ENCODE peak calls at places on chromosomes 3 and 15, in four cellular contexts. H is NB4, A is tibial nerve, N is upper lobe of left lung. E is an unnamed sample.

GRCh38 chr3:207973-208372 is 11.4 kb downstream of the CHL1 start:
- DNase-seq in A (no peak), H (no peak), N (no peak), E (no peak)

GRCh38 chr3:102174832-102175374 is 259.9 kb upstream of the ZPLD1 start:
- DNase-seq in A (no peak), N (no peak), H (no peak), E (no peak)

GRCh38 chr15:31352911-31353811 is 26.5 kb downstream of the KLF13 start:
- DNase-seq in A (peak; percentile 76), N (no peak), H (peak; percentile 92), E (peak; percentile 92)

GRCh38 chr3:197028711-197029510 is 706 bp downstream of the MELTF start:
- DNase-seq in H (no peak), N (peak; percentile 85), A (no peak), E (no peak)

GRCh38 chr3:57434041-57434440 is 110.1 kb downstream of the DNAH12 start:
- DNase-seq in N (no peak), A (no peak), H (peak; percentile 10), E (no peak)

GRCh38 chr3:184582583-184582982 is 21.0 kb downstream of the EPHB3 start:
- DNase-seq in A (no peak), N (no peak), H (no peak), E (peak; percentile 68)

GRCh38 chr3:21920431-21920830 is 169.4 kb upstream of the ZNF385D start:
- DNase-seq in A (no peak), N (no peak), H (no peak), E (no peak)

GRCh38 chr3:161388860-161389259 is 17.5 kb upstream of the SPTSSB start:
- DNase-seq in A (no peak), N (no peak), H (peak; percentile 14), E (no peak)

GRCh38 chr15:81303241-81304225 is 20.4 kb downstream of the STARD5 start:
- DNase-seq in H (peak; percentile 45), N (no peak), A (no peak), E (no peak)

GRCh38 chr3:66499881-66500574 is 794 bp downstream of the LRIG1 start:
- DNase-seq in N (peak; percentile 92), H (no peak), A (peak; percentile 20), E (peak; percentile 47)

GRCh38 chr3:66502981-66503380 is 2.2 kb upstream of the LRIG1 start:
- DNase-seq in A (no peak), N (no peak), H (no peak), E (no peak)

GRCh38 chr3:66500575-66501482 is at the start of gene LRIG1:
- DNase-seq in N (peak; percentile 100), H (peak; percentile 73), A (peak; percentile 96), E (peak; percentile 100)

GRCh38 chr3:66502267-66502874 is 1.5 kb upstream of the LRIG1 start:
- DNase-seq in H (no peak), A (no peak), N (no peak), E (no peak)

GRCh38 chr3:66501483-66502266 is 853 bp upstream of the LRIG1 start:
- DNase-seq in A (no peak), H (no peak), N (peak; percentile 6), E (no peak)
- TF ChIP-seq CTCF in A (no peak), H (no peak), N (no peak), E (no peak)

GRCh38 chr3:49358217-49358883 is at the start of gene GPX1:
- DNase-seq in A (peak; percentile 94), N (peak; percentile 98), H (peak; percentile 98), E (peak; percentile 96)
- TF ChIP-seq POLR2A in A (peak; percentile 95), N (peak; percentile 98), H (peak; percentile 82), E (no peak)

GRCh38 chr3:126706631-126707030 is 2.6 kb downstream of the CHCHD6 start:
- DNase-seq in A (no peak), H (no peak), N (no peak), E (no peak)

GRCh38 chr3:126704494-126705214 is 614 bp downstream of the CHCHD6 start:
- DNase-seq in N (peak; percentile 55), A (no peak), H (no peak), E (no peak)

GRCh38 chr3:126699011-126699410 is 5.0 kb upstream of the CHCHD6 start:
- DNase-seq in N (no peak), A (no peak), H (no peak), E (no peak)

GRCh38 chr3:126703512-126704493 is at the start of gene CHCHD6:
- DNase-seq in N (peak; percentile 98), A (peak; percentile 95), H (peak; percentile 96), E (peak; percentile 98)
- TF ChIP-seq CTCF in N (peak; percentile 11), A (no peak), H (peak; percentile 7), E (peak; percentile 14)

GRCh38 chr15:90300541-90300940 is 35.1 kb downstream of the NGRN start:
- DNase-seq in N (no peak), H (no peak), A (no peak), E (no peak)

GRCh38 chr15:90296996-90297395 is 31.5 kb downstream of the NGRN start:
- DNase-seq in H (no peak), A (no peak), N (no peak), E (no peak)

GRCh38 chr15:90305932-90306331 is 40.5 kb downstream of the NGRN start:
- DNase-seq in N (no peak), A (no peak), H (no peak), E (no peak)

GRCh38 chr15:90301901-90302300 is 36.4 kb downstream of the NGRN start:
- DNase-seq in H (no peak), N (no peak), A (no peak), E (no peak)

DNA sequence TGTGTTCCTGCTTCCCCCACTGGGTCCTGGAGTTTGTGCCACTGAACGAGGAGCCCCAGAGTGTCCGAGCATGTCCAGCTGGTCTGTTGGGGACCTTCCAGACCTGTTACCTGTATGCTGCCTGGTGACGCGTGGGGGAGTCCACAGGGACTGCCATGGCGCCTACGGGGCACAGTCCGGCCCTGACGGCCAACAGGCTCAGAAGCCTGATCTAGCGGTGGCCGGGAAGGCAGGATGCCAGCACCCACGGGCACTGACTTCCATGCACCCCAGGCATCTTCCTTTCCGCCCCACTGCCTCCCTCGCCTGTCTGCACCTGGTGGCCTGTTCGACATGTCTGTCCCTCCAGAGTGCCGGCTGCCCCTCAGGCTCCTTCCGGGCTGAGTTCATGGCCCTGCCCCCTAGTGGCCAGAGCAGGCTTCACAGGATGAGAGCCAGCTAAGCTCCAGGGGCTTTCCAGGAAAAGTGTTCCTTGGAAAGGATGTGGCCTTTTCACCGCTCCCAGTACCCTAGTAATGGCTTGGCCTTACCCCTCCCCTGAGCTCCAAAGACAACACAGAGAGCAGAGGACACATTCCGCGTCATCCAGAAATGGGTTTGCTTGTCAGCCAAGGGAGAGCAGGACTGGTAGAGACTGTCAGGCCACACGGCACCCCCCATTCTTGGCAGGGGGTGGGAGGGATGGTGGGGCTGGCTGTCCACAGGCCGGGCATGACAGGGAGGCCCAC is 35.7 kb downstream of the NGRN start:
- DNase-seq in H (peak; percentile 73), N (peak; percentile 72), A (peak; percentile 46), E (peak; percentile 80)
- TF ChIP-seq POLR2A in H (no peak), N (no peak), A (no peak), E (no peak)

GRCh38 chr15:38496151-38496550 is 42.2 kb downstream of the FAM98B start:
- DNase-seq in N (no peak), A (no peak), H (no peak), E (no peak)
- TF ChIP-seq CTCF in N (no peak), A (no peak), H (no peak), E (no peak)

GRCh38 chr3:175307642-175308041 is 448.5 kb downstream of the NAALADL2 start:
- DNase-seq in N (no peak), H (no peak), A (no peak), E (no peak)
- TF ChIP-seq POLR2A in N (no peak), H (no peak), A (no peak), E (no peak)

GRCh38 chr3:127959873-127960272 is 44.8 kb downstream of the KBTBD12 start:
- DNase-seq in A (no peak), N (no peak), H (peak; percentile 57), E (peak; percentile 40)
- TF ChIP-seq CTCF in A (no peak), N (no peak), H (peak; percentile 41), E (peak; percentile 31)

GRCh38 chr15:98646546-98647025 is 1.8 kb upstream of the IGF1R start:
- DNase-seq in N (no peak), H (no peak), A (no peak), E (no peak)

GRCh38 chr15:98647774-98648653 is at the start of gene IGF1R:
- DNase-seq in A (peak; percentile 72), H (peak; percentile 93), N (peak; percentile 98), E (peak; percentile 92)

GRCh38 chr15:98648654-98649537 is 557 bp downstream of the IGF1R start:
- DNase-seq in N (peak; percentile 92), A (peak; percentile 29), H (peak; percentile 76), E (peak; percentile 62)

GRCh38 chr15:98649621-98649995 is 1.3 kb downstream of the IGF1R start:
- DNase-seq in H (peak; percentile 75), A (peak; percentile 5), N (peak; percentile 92), E (no peak)

GRCh38 chr15:98647026-98647773 is 1.1 kb upstream of the IGF1R start:
- DNase-seq in H (peak; percentile 93), A (no peak), N (peak; percentile 95), E (peak; percentile 85)
- TF ChIP-seq POLR2A in H (peak; percentile 35), A (no peak), N (no peak), E (no peak)

DNA sequence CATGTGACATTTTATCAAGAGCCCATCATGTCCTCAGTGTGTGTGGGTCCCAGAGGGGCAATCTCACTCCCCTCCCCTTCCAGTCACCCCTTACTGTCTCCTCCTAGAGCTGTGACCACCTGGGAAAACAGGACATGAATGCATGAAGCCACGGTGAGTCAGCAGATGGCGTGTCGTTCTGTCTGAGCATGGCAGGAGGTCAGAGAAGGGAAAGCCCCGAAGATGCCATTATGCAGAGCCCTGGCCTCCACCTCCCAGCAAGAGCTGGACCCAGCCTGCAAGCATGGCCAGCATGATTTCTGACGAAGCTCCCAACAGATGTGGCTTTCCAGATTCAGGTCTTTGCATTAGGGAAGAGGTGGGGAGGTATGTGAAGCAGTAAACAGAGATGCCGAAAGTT is 118.4 kb downstream of the TLE3 start:
- DNase-seq in H (peak; percentile 43), N (no peak), A (no peak), E (no peak)
- TF ChIP-seq CTCF in H (no peak), N (no peak), A (peak; percentile 10), E (no peak)

E was measured in testis.